ENCODE peak calls at places on chromosomes 7 and 10, in four cellular contexts. D is astrocyte; S is stimulated activated naive B cell treated with anti-CD40 and anti-IgM and Interleukin-4, amounts not matched to agents 10 μg/mL and 1 μg/mL and 100 μg/mL, for 72 hours; R is MCF 10A. N is an unnamed sample.

GRCh38 chr7:26413007-26413691 is 121.5 kb downstream of the SNX10 start:
- DNase-seq in S (no peak), R (no peak), D (no peak), N (no peak)

GRCh38 chr10:59995862-59996261 is 89.5 kb upstream of the CCDC6 start:
- DNase-seq in D (peak; percentile 43), R (no peak), S (no peak), N (peak; percentile 71)

GRCh38 chr10:52491246-52492000 is 177.3 kb downstream of the DKK1 start:
- DNase-seq in S (no peak), R (peak; percentile 22), D (peak; percentile 52), N (no peak)

GRCh38 chr10:43640603-43641002 is 8.1 kb downstream of the ZNF32 start:
- DNase-seq in D (no peak), S (no peak), R (no peak), N (no peak)

GRCh38 chr7:2732388-2732787 is 44.4 kb downstream of the AMZ1 start:
- DNase-seq in S (no peak), R (no peak), D (no peak), N (no peak)

GRCh38 chr7:157775021-157775559 is 438.3 kb downstream of the DNAJB6 start:
- DNase-seq in S (no peak), R (no peak), D (no peak), N (no peak)

GRCh38 chr10:35216303-35216905 is 89.8 kb downstream of the CREM start:
- DNase-seq in R (peak; percentile 63), D (peak; percentile 20), S (no peak), N (peak; percentile 55)

GRCh38 chr10:88893611-88894010 is 13.6 kb downstream of the STAMBPL1 start:
- DNase-seq in S (no peak), R (no peak), D (peak; percentile 43), N (no peak)

GRCh38 chr10:128419466-128420019 is 293.3 kb upstream of the MKI67 start:
- DNase-seq in S (no peak), D (no peak), R (peak; percentile 20), N (no peak)

GRCh38 chr10:26251925-26252324 is 35.4 kb downstream of the GAD2 start:
- DNase-seq in R (peak; percentile 55), D (no peak), S (no peak), N (peak; percentile 7)

GRCh38 chr10:3438608-3439007 is 266.0 kb upstream of the PITRM1 start:
- DNase-seq in D (no peak), R (no peak), S (no peak), N (no peak)

GRCh38 chr10:132499367-132499685 is 38.3 kb upstream of the INPP5A start:
- DNase-seq in S (no peak), R (no peak), D (no peak), N (no peak)

GRCh38 chr7:101728888-101729883 is 88.2 kb upstream of the CUX1 start:
- DNase-seq in R (peak; percentile 75), S (no peak), D (peak; percentile 99), N (peak; percentile 77)

GRCh38 chr10:121294630-121295029 is 303.6 kb downstream of the FGFR2 start:
- DNase-seq in S (no peak), D (no peak), R (no peak), N (no peak)

GRCh38 chr10:117398014-117398413 is 22.8 kb upstream of the PDZD8 start:
- DNase-seq in R (no peak), D (no peak), S (no peak), N (no peak)

GRCh38 chr7:142815099-142815498 is 39.8 kb upstream of the EPHB6 start:
- DNase-seq in D (no peak), R (no peak), S (no peak), N (no peak)

GRCh38 chr7:129271500-129272355 is 46.9 kb downstream of the AHCYL2 start:
- DNase-seq in S (peak; percentile 30), R (peak; percentile 66), D (peak; percentile 10), N (peak; percentile 78)

GRCh38 chr10:59033622-59034021 is 142.8 kb upstream of the PHYHIPL start:
- DNase-seq in D (no peak), S (no peak), R (peak; percentile 9), N (peak; percentile 47)

GRCh38 chr7:90455163-90456030 is 14.0 kb upstream of the PTTG1IP2 start:
- DNase-seq in S (no peak), D (peak; percentile 41), R (peak; percentile 71), N (peak; percentile 54)

GRCh38 chr10:43921478-43921877 is 272.8 kb upstream of the ZNF32 start:
- DNase-seq in R (no peak), S (no peak), D (no peak), N (no peak)

GRCh38 chr10:121422096-121422495 is 176.1 kb downstream of the FGFR2 start:
- DNase-seq in S (no peak), D (no peak), R (no peak), N (no peak)

N was measured in epithelial cell of esophagus.